ENCODE peak calls at places on chromosomes 11 and 22, in ten cellular contexts. W, B, I, T, E, X, C, F, Z and A are unnamed samples.

GRCh38 chr11:64758330-64759079 is 1.3 kb downstream of the PYGM start:
- DNase-seq in B (no peak), C (no peak), Z (no peak), T (no peak), E (no peak), I (no peak), W (no peak), F (no peak), X (no peak), A (no peak)

GRCh38 chr11:689630-690029 is 5.4 kb downstream of the DEAF1 start:
- DNase-seq in E (no peak), I (no peak), C (no peak), T (no peak), F (no peak), B (no peak), W (no peak), X (no peak), Z (no peak), A (peak)

GRCh38 chr22:27474711-27475547 is 326.6 kb downstream of the MN1 start:
- DNase-seq in C (no peak), X (no peak), B (no peak), I (no peak), E (no peak), F (no peak), Z (no peak), T (no peak), W (no peak), A (no peak)

GRCh38 chr11:9821008-9821752 is 157.3 kb downstream of the SWAP70 start:
- DNase-seq in B (no peak), I (no peak), W (no peak), T (no peak), X (no peak), Z (no peak), F (no peak), E (no peak), C (no peak), A (no peak)

GRCh38 chr22:42074153-42074750 is at the start of gene PHETA2:
- DNase-seq in F (no peak), B (no peak), T (no peak), C (peak), W (no peak), X (no peak), E (no peak), Z (no peak), I (no peak), A (peak)

GRCh38 chr11:72736452-72737069 is 15.6 kb downstream of the ARAP1 start:
- DNase-seq in E (no peak), Z (no peak), W (no peak), C (peak), X (peak), F (no peak), T (no peak), I (no peak), B (no peak), A (peak)

GRCh38 chr11:102630598-102631448 is 5.7 kb upstream of the MMP20 start:
- DNase-seq in X (no peak), C (no peak), F (no peak), Z (no peak), T (no peak), W (no peak), I (no peak), E (no peak), B (no peak), A (no peak)

GRCh38 chr11:31652528-31652927 is 143.0 kb downstream of the ELP4 start:
- DNase-seq in W (no peak), C (no peak), Z (no peak), I (no peak), E (no peak), F (no peak), X (no peak), T (no peak), B (peak), A (no peak)

GRCh38 chr11:110297082-110297725 is 790 bp upstream of the RDX start:
- DNase-seq in T (no peak), F (no peak), I (no peak), E (no peak), B (peak), X (peak), W (no peak), Z (no peak), C (no peak), A (no peak)

GRCh38 chr22:30612789-30613188 is 5.8 kb downstream of the TCN2 start:
- DNase-seq in B (no peak), T (no peak), W (no peak), I (no peak), Z (no peak), X (no peak), C (no peak), E (no peak), F (no peak), A (no peak)

GRCh38 chr11:117919326-117920275 is 9.6 kb downstream of the TMPRSS13 start:
- DNase-seq in I (no peak), X (no peak), W (no peak), E (no peak), B (no peak), F (no peak), C (no peak), T (no peak), Z (no peak), A (no peak)

GRCh38 chr11:69040581-69041260 is 8.0 kb upstream of the TPCN2 start:
- DNase-seq in E (no peak), I (no peak), F (no peak), C (no peak), B (no peak), T (no peak), W (no peak), X (no peak), Z (no peak), A (peak)

GRCh38 chr11:26950260-26950719 is 43.6 kb upstream of the FIBIN start:
- DNase-seq in T (no peak), B (no peak), X (no peak), E (no peak), C (no peak), F (no peak), Z (no peak), I (no peak), W (no peak), A (no peak)

GRCh38 chr11:68890490-68891231 is 13.0 kb downstream of the MRPL21 start:
- DNase-seq in F (peak), I (no peak), X (no peak), B (no peak), T (no peak), E (no peak), Z (no peak), W (peak), C (peak), A (peak)

GRCh38 chr22:30573594-30574094 is 821 bp downstream of the GAL3ST1 start:
- DNase-seq in C (no peak), X (no peak), Z (no peak), T (no peak), B (no peak), F (no peak), E (no peak), W (no peak), I (no peak), A (no peak)

GRCh38 chr22:46572911-46573780 is 35.7 kb upstream of the CELSR1 start:
- DNase-seq in F (no peak), C (peak), W (no peak), T (no peak), X (no peak), E (no peak), Z (no peak), I (no peak), B (no peak), A (peak)

GRCh38 chr11:121132211-121132976 is 31.4 kb downstream of the TECTA start:
- DNase-seq in W (no peak), T (no peak), I (no peak), E (no peak), C (no peak), B (no peak), F (no peak), X (no peak), Z (peak), A (no peak)

GRCh38 chr11:45646275-45646970 is 19.0 kb downstream of the CHST1 start:
- DNase-seq in I (no peak), F (no peak), X (peak), E (no peak), Z (no peak), C (no peak), B (no peak), T (no peak), W (no peak), A (no peak)

GRCh38 chr11:8392166-8392565 is 128.5 kb upstream of the LMO1 start:
- DNase-seq in B (no peak), W (no peak), C (no peak), F (no peak), I (no peak), E (no peak), X (peak), Z (no peak), T (no peak), A (no peak)